ENCODE peak calls at places on chromosomes 13 and 19, in nine cellular contexts. G, Q, L, B, D, N, O, V and H are unnamed samples.

GRCh38 chr13:50119593-50119992 is 104.3 kb downstream of the KCNRG start:
- DNase-seq in D (no peak), G (no peak), B (no peak), O (no peak), N (no peak), L (no peak), Q (no peak), V (no peak), H (no peak)

GRCh38 chr19:28940751-28941500 is 272.0 kb downstream of the UQCRFS1 start:
- DNase-seq in L (no peak), O (no peak), B (no peak), N (no peak), D (no peak), V (no peak), Q (no peak), G (no peak), H (peak; percentile 64)

GRCh38 chr13:23510544-23510916 is 59.7 kb upstream of the TNFRSF19 start:
- DNase-seq in O (no peak), D (no peak), G (no peak), Q (no peak), N (no peak), L (no peak), B (no peak), V (no peak), H (no peak)

GRCh38 chr19:43683905-43684304 is 13.9 kb upstream of the PLAUR start:
- DNase-seq in N (no peak), L (no peak), Q (no peak), D (no peak), V (no peak), G (no peak), B (no peak), O (no peak), H (no peak)

GRCh38 chr19:10510301-10510802 is 6.9 kb downstream of the S1PR5 start:
- DNase-seq in L (no peak), B (no peak), O (peak; percentile 49), N (peak; percentile 30), Q (peak; percentile 50), V (peak; percentile 72), D (no peak), G (no peak), H (peak; percentile 87)

GRCh38 chr19:10329555-10329954 is 3.8 kb downstream of the RAVER1 start:
- DNase-seq in Q (no peak), L (no peak), N (no peak), G (no peak), D (no peak), O (no peak), B (no peak), V (no peak), H (no peak)

GRCh38 chr13:97359181-97360057 is 74.5 kb upstream of the RAP2A start:
- DNase-seq in Q (peak; percentile 68), D (no peak), O (peak; percentile 56), N (peak; percentile 85), G (no peak), B (peak; percentile 20), V (no peak), L (peak; percentile 38), H (peak; percentile 94)

GRCh38 chr19:14113762-14114414 is 3.7 kb downstream of the PRKACA start:
- DNase-seq in B (no peak), L (no peak), D (peak; percentile 60), G (no peak), O (no peak), V (peak; percentile 88), N (peak; percentile 6), Q (peak; percentile 40), H (no peak)

GRCh38 chr19:39369200-39369599 is 21.7 kb downstream of the PAF1 start:
- DNase-seq in O (no peak), N (no peak), V (no peak), B (no peak), G (no peak), Q (no peak), L (no peak), D (no peak), H (no peak)

GRCh38 chr19:7554990-7555864 is 19.7 kb downstream of the PNPLA6 start:
- DNase-seq in O (no peak), N (no peak), G (peak; percentile 59), L (no peak), B (peak; percentile 13), D (peak; percentile 46), Q (no peak), V (no peak), H (no peak)

GRCh38 chr13:50365683-50366391 is 350.6 kb downstream of the KCNRG start:
- DNase-seq in D (no peak), N (peak; percentile 13), L (no peak), B (no peak), O (no peak), G (peak; percentile 57), Q (peak; percentile 76), V (no peak), H (peak; percentile 85)

GRCh38 chr19:38506723-38507550 is 73.4 kb downstream of the RYR1 start:
- DNase-seq in O (peak; percentile 67), V (peak; percentile 88), G (peak; percentile 95), B (peak; percentile 86), Q (peak; percentile 89), N (peak; percentile 44), L (peak; percentile 71), D (peak; percentile 67), H (peak; percentile 52)

DNA sequence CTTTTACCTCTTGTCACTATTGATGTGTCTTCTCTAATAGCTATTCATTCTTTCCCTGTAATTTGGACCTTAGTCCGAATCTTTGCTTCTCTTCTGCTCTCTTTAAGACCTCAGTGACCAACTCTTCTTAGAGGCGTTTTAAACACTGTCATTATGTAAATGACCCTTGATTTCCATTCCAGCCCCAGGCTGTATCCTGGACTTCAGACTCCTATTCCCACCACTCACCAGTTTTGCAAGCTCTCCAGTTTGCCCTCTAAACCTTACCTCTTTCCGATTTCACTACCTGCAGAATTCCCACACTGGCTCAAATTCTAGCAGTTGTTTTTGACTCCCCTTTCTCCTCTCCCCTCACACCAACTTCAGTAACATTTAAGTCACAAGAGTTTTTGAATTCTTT is 13.4 kb upstream of the HMGB1 start:
- DNase-seq in L (no peak), O (no peak), Q (no peak), B (no peak), N (peak; percentile 50), D (no peak), V (no peak), G (no peak), H (no peak)
- H3K36me3 ChIP-seq in L (no peaks in the 10 kb centered on the region), O (no peaks in the 10 kb centered on the region), Q (no peaks in the 10 kb centered on the region), B (no peaks in the 10 kb centered on the region), N (no peaks in the 10 kb centered on the region), D (no peaks in the 10 kb centered on the region), V (no peaks in the 10 kb centered on the region), G (no peaks in the 10 kb centered on the region), H (no peaks in the 10 kb centered on the region)

DNA sequence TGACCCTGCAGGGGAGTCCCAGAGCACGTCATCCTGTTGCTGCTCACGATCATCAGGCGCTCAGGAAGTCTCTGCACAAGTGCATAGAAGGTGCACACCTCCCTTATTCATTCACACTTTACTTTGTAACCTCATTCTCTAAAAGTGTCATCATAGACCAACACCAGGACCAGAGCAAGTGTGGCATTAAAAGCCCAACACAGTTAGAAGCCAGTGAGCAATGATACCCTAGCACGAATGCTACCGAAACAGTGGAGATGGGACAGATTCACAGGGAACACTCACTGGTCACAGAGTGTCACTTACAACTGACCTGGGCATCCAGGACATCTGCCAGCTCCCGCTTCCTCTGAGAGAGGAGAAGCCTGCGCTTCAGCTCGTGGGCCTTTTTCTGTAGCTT is 17.0 kb downstream of the HAUS8 start:
- DNase-seq in G (no peak), B (no peak), O (no peak), D (no peak), L (no peak), Q (no peak), V (no peak), N (no peak), H (no peak)
- H3K36me3 ChIP-seq in G (peaks cover 71% of the 10 kb centered on the region), B (no peaks in the 10 kb centered on the region), O (peaks cover 84% of the 10 kb centered on the region), D (peaks cover 8% of the 10 kb centered on the region), L (peaks cover 55% of the 10 kb centered on the region), Q (peaks cover 60% of the 10 kb centered on the region), V (no peaks in the 10 kb centered on the region), N (no peaks in the 10 kb centered on the region), H (peaks cover 45% of the 10 kb centered on the region)

DNA sequence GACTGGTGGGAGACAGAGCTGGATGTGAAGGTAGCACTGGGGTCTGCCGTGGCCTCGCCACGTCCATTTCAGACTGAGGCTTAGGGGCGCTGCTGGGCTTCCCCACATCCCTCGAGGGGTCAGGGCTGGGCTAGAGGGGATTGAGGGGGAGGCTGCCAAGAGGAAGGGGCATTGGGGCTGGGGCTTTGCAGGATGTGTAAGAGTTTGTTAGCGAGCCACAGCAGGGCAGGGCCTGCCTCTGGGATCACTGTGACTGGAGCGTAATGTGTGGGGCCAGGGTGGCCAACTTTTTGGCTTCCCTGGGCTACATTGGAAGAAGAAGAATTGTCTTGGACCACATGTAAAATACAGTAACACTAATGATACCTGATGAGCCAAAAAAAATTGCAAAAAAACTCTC is 14.1 kb downstream of the ARID3A start:
- DNase-seq in Q (no peak), V (no peak), O (no peak), L (no peak), N (no peak), D (no peak), G (no peak), B (no peak), H (no peak)
- H3K36me3 ChIP-seq in Q (no peaks in the 10 kb centered on the region), V (no peaks in the 10 kb centered on the region), O (peaks cover 3% of the 10 kb centered on the region), L (no peaks in the 10 kb centered on the region), N (no peaks in the 10 kb centered on the region), D (no peaks in the 10 kb centered on the region), G (no peaks in the 10 kb centered on the region), B (no peaks in the 10 kb centered on the region), H (peaks cover 88% of the 10 kb centered on the region)

DNA sequence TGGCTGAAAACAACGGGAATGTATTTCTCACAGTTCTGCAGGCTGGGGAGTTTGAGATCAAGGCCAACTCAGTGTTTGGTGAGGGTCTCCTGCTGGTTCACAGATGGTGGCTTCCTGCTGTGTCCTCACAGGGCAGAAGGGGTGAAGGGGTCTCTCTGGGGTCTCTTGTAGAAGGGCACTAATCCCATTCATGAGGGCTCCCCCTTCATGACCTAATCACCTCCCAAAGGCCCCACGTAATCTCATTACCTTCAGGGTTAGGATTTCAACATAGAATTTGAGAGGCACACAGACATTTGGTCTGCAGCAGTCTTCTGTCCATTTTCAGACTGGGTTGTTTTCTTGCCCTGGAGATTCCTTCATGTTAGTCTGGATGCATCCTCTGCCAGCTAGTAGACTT is 11.6 kb downstream of the ZNF444 start:
- DNase-seq in O (no peak), N (no peak), D (no peak), Q (no peak), L (no peak), G (no peak), B (no peak), V (no peak), H (no peak)
- H3K36me3 ChIP-seq in O (peaks cover 24% of the 10 kb centered on the region), N (no peaks in the 10 kb centered on the region), D (peaks cover 2% of the 10 kb centered on the region), Q (peaks cover 16% of the 10 kb centered on the region), L (peaks cover 11% of the 10 kb centered on the region), G (peaks cover 12% of the 10 kb centered on the region), B (no peaks in the 10 kb centered on the region), V (no peaks in the 10 kb centered on the region), H (peaks cover 44% of the 10 kb centered on the region)

GRCh38 chr13:34523401-34523800 is 418.7 kb upstream of the NBEA start:
- DNase-seq in Q (peak; percentile 40), O (no peak), D (no peak), G (no peak), V (no peak), B (no peak), L (no peak), N (no peak), H (peak; percentile 12)
- H3K36me3 ChIP-seq in Q (no peaks in the 10 kb centered on the region), O (no peaks in the 10 kb centered on the region), D (no peaks in the 10 kb centered on the region), G (no peaks in the 10 kb centered on the region), V (no peaks in the 10 kb centered on the region), B (no peaks in the 10 kb centered on the region), L (no peaks in the 10 kb centered on the region), N (no peaks in the 10 kb centered on the region), H (no peaks in the 10 kb centered on the region)